ENCODE peak calls at places on chromosomes 13 and 19, in nine cellular contexts. One of them, this sample, is unnamed.

GRCh38 chr19:52734340-52734892 is 428 bp downstream of the ZNF611 start:
- DNase-seq in stromal cell of bone marrow: peak; percentile 2
- DNase-seq in activated naive CD4-positive, alpha-beta T cell treated with anti-CD3 and anti-CD28 coated beads for 36 hours: peak; percentile 22
- DNase-seq in hepatocyte: peak; percentile 40
- DNase-seq in GM19239: peak; percentile 19
- DNase-seq in H1: no peak
- DNase-seq in stimulated activated CD4-positive, alpha-beta T cell treated with anti-CD3 and anti-CD28 coated beads, Interleukin-1b, Interleukin-23, amount 100 ng/mL, for 48 hours: no peak
- DNase-seq in endothelial cell: peak; percentile 27
- DNase-seq in mesothelial cell of epicardium: no peak
- DNase-seq in this sample: no peak

GRCh38 chr13:23616228-23616627 is 46.0 kb downstream of the TNFRSF19 start:
- DNase-seq in activated naive CD4-positive, alpha-beta T cell treated with anti-CD3 and anti-CD28 coated beads for 36 hours: no peak
- DNase-seq in endothelial cell: no peak
- DNase-seq in mesothelial cell of epicardium: no peak
- DNase-seq in stromal cell of bone marrow: no peak
- DNase-seq in H1: no peak
- DNase-seq in hepatocyte: no peak
- DNase-seq in GM19239: no peak
- DNase-seq in stimulated activated CD4-positive, alpha-beta T cell treated with anti-CD3 and anti-CD28 coated beads, Interleukin-1b, Interleukin-23, amount 100 ng/mL, for 48 hours: no peak
- DNase-seq in this sample: no peak

GRCh38 chr19:57056972-57057371 is 62.8 kb upstream of the USP29 start:
- DNase-seq in H1: no peak
- DNase-seq in mesothelial cell of epicardium: no peak
- DNase-seq in stromal cell of bone marrow: no peak
- DNase-seq in activated naive CD4-positive, alpha-beta T cell treated with anti-CD3 and anti-CD28 coated beads for 36 hours: no peak
- DNase-seq in endothelial cell: no peak
- DNase-seq in GM19239: no peak
- DNase-seq in hepatocyte: no peak
- DNase-seq in stimulated activated CD4-positive, alpha-beta T cell treated with anti-CD3 and anti-CD28 coated beads, Interleukin-1b, Interleukin-23, amount 100 ng/mL, for 48 hours: no peak
- DNase-seq in this sample: no peak

GRCh38 chr13:102902789-102903347 is 57.0 kb downstream of the ERCC5 start:
- DNase-seq in H1: peak; percentile 13
- DNase-seq in activated naive CD4-positive, alpha-beta T cell treated with anti-CD3 and anti-CD28 coated beads for 36 hours: no peak
- DNase-seq in mesothelial cell of epicardium: no peak
- DNase-seq in GM19239: no peak
- DNase-seq in stromal cell of bone marrow: no peak
- DNase-seq in hepatocyte: peak; percentile 5
- DNase-seq in stimulated activated CD4-positive, alpha-beta T cell treated with anti-CD3 and anti-CD28 coated beads, Interleukin-1b, Interleukin-23, amount 100 ng/mL, for 48 hours: no peak
- DNase-seq in endothelial cell: no peak
- DNase-seq in this sample: no peak

GRCh38 chr13:33445024-33445423 is 159.5 kb upstream of the STARD13 start:
- DNase-seq in endothelial cell: no peak
- DNase-seq in GM19239: no peak
- DNase-seq in stromal cell of bone marrow: no peak
- DNase-seq in mesothelial cell of epicardium: no peak
- DNase-seq in hepatocyte: no peak
- DNase-seq in activated naive CD4-positive, alpha-beta T cell treated with anti-CD3 and anti-CD28 coated beads for 36 hours: no peak
- DNase-seq in stimulated activated CD4-positive, alpha-beta T cell treated with anti-CD3 and anti-CD28 coated beads, Interleukin-1b, Interleukin-23, amount 100 ng/mL, for 48 hours: no peak
- DNase-seq in H1: no peak
- DNase-seq in this sample: no peak

GRCh38 chr19:5992756-5993155 is 14.8 kb upstream of the RANBP3 start:
- DNase-seq in stromal cell of bone marrow: no peak
- DNase-seq in H1: no peak
- DNase-seq in activated naive CD4-positive, alpha-beta T cell treated with anti-CD3 and anti-CD28 coated beads for 36 hours: no peak
- DNase-seq in hepatocyte: no peak
- DNase-seq in mesothelial cell of epicardium: no peak
- DNase-seq in stimulated activated CD4-positive, alpha-beta T cell treated with anti-CD3 and anti-CD28 coated beads, Interleukin-1b, Interleukin-23, amount 100 ng/mL, for 48 hours: no peak
- DNase-seq in endothelial cell: no peak
- DNase-seq in GM19239: no peak
- DNase-seq in this sample: no peak

GRCh38 chr13:51152713-51153112 is 41.6 kb upstream of the C13orf42 start:
- DNase-seq in hepatocyte: peak; percentile 17
- DNase-seq in mesothelial cell of epicardium: no peak
- DNase-seq in H1: no peak
- DNase-seq in stromal cell of bone marrow: no peak
- DNase-seq in stimulated activated CD4-positive, alpha-beta T cell treated with anti-CD3 and anti-CD28 coated beads, Interleukin-1b, Interleukin-23, amount 100 ng/mL, for 48 hours: no peak
- DNase-seq in activated naive CD4-positive, alpha-beta T cell treated with anti-CD3 and anti-CD28 coated beads for 36 hours: no peak
- DNase-seq in GM19239: no peak
- DNase-seq in endothelial cell: no peak
- DNase-seq in this sample: no peak

GRCh38 chr19:51690359-51691121 is 2.6 kb upstream of the SPACA6 start:
- DNase-seq in mesothelial cell of epicardium: peak; percentile 75
- DNase-seq in activated naive CD4-positive, alpha-beta T cell treated with anti-CD3 and anti-CD28 coated beads for 36 hours: peak; percentile 88
- DNase-seq in stimulated activated CD4-positive, alpha-beta T cell treated with anti-CD3 and anti-CD28 coated beads, Interleukin-1b, Interleukin-23, amount 100 ng/mL, for 48 hours: peak; percentile 74
- DNase-seq in GM19239: no peak
- DNase-seq in endothelial cell: peak; percentile 61
- DNase-seq in hepatocyte: peak; percentile 90
- DNase-seq in stromal cell of bone marrow: no peak
- DNase-seq in H1: no peak
- DNase-seq in this sample: no peak

GRCh38 chr13:32323912-32324311 is 8.6 kb downstream of the BRCA2 start:
- DNase-seq in activated naive CD4-positive, alpha-beta T cell treated with anti-CD3 and anti-CD28 coated beads for 36 hours: no peak
- DNase-seq in H1: no peak
- DNase-seq in stromal cell of bone marrow: peak; percentile 68
- DNase-seq in hepatocyte: no peak
- DNase-seq in GM19239: no peak
- DNase-seq in mesothelial cell of epicardium: no peak
- DNase-seq in stimulated activated CD4-positive, alpha-beta T cell treated with anti-CD3 and anti-CD28 coated beads, Interleukin-1b, Interleukin-23, amount 100 ng/mL, for 48 hours: no peak
- DNase-seq in endothelial cell: no peak
- DNase-seq in this sample: no peak

GRCh38 chr19:6086081-6086858 is 24.0 kb downstream of the RFX2 start:
- DNase-seq in GM19239: no peak
- DNase-seq in hepatocyte: no peak
- DNase-seq in H1: no peak
- DNase-seq in endothelial cell: no peak
- DNase-seq in mesothelial cell of epicardium: no peak
- DNase-seq in stromal cell of bone marrow: peak; percentile 59
- DNase-seq in activated naive CD4-positive, alpha-beta T cell treated with anti-CD3 and anti-CD28 coated beads for 36 hours: no peak
- DNase-seq in stimulated activated CD4-positive, alpha-beta T cell treated with anti-CD3 and anti-CD28 coated beads, Interleukin-1b, Interleukin-23, amount 100 ng/mL, for 48 hours: no peak
- DNase-seq in this sample: no peak

GRCh38 chr13:89746554-89746953 is 1600.9 kb upstream of the MIR17HG start:
- DNase-seq in mesothelial cell of epicardium: no peak
- DNase-seq in GM19239: no peak
- DNase-seq in stimulated activated CD4-positive, alpha-beta T cell treated with anti-CD3 and anti-CD28 coated beads, Interleukin-1b, Interleukin-23, amount 100 ng/mL, for 48 hours: no peak
- DNase-seq in hepatocyte: no peak
- DNase-seq in stromal cell of bone marrow: no peak
- DNase-seq in H1: no peak
- DNase-seq in activated naive CD4-positive, alpha-beta T cell treated with anti-CD3 and anti-CD28 coated beads for 36 hours: no peak
- DNase-seq in endothelial cell: no peak
- DNase-seq in this sample: no peak

GRCh38 chr19:4910594-4911273 is 1.4 kb downstream of the UHRF1 start:
- DNase-seq in GM19239: peak; percentile 37
- DNase-seq in H1: no peak
- DNase-seq in stromal cell of bone marrow: no peak
- DNase-seq in mesothelial cell of epicardium: no peak
- DNase-seq in endothelial cell: no peak
- DNase-seq in hepatocyte: no peak
- DNase-seq in activated naive CD4-positive, alpha-beta T cell treated with anti-CD3 and anti-CD28 coated beads for 36 hours: peak; percentile 35
- DNase-seq in stimulated activated CD4-positive, alpha-beta T cell treated with anti-CD3 and anti-CD28 coated beads, Interleukin-1b, Interleukin-23, amount 100 ng/mL, for 48 hours: peak; percentile 16
- DNase-seq in this sample: no peak

GRCh38 chr19:16377521-16377920 is 52.9 kb downstream of the KLF2 start:
- DNase-seq in GM19239: no peak
- DNase-seq in hepatocyte: no peak
- DNase-seq in mesothelial cell of epicardium: no peak
- DNase-seq in H1: no peak
- DNase-seq in endothelial cell: no peak
- DNase-seq in stimulated activated CD4-positive, alpha-beta T cell treated with anti-CD3 and anti-CD28 coated beads, Interleukin-1b, Interleukin-23, amount 100 ng/mL, for 48 hours: no peak
- DNase-seq in activated naive CD4-positive, alpha-beta T cell treated with anti-CD3 and anti-CD28 coated beads for 36 hours: no peak
- DNase-seq in stromal cell of bone marrow: no peak
- DNase-seq in this sample: no peak

GRCh38 chr13:95714142-95714832 is 37.3 kb downstream of the DNAJC3 start:
- DNase-seq in endothelial cell: no peak
- DNase-seq in activated naive CD4-positive, alpha-beta T cell treated with anti-CD3 and anti-CD28 coated beads for 36 hours: no peak
- DNase-seq in GM19239: no peak
- DNase-seq in mesothelial cell of epicardium: no peak
- DNase-seq in stromal cell of bone marrow: peak; percentile 48
- DNase-seq in hepatocyte: peak; percentile 16
- DNase-seq in H1: no peak
- DNase-seq in stimulated activated CD4-positive, alpha-beta T cell treated with anti-CD3 and anti-CD28 coated beads, Interleukin-1b, Interleukin-23, amount 100 ng/mL, for 48 hours: no peak
- DNase-seq in this sample: peak; percentile 4

This sample was measured in T47D.